ENCODE peak calls at places on chromosomes 1 and 21, in ten cellular contexts. M is Panc1, B is progenitor cell of endocrine pancreas, Z is posterior vena cava, L is cardiac fibroblast, C is WTC11, P is NCI-H524, A is NCI-H2029, W is uterus, N is dorsolateral prefrontal cortex. Y is an unnamed sample.
A peak's percentile ranks its signal among the peaks of the same experiment; 100 is the strongest.

GRCh38 chr1:53754484-53755312 is 15.7 kb upstream of the GLIS1 start:
- DNase-seq in C (peak; percentile 64), N (no peak), P (peak; percentile 55), B (no peak), A (peak; percentile 47), W (peak; percentile 36), Z (no peak), L (peak; percentile 85), M (no peak), Y (peak; percentile 32)

GRCh38 chr1:93082313-93082712 is 3.2 kb downstream of the MTF2 start:
- DNase-seq in L (no peak), N (no peak), W (no peak), B (no peak), Z (no peak), M (no peak), C (no peak), P (no peak), A (no peak), Y (no peak)

GRCh38 chr21:43188181-43188580 is 19.4 kb downstream of the CRYAA start:
- DNase-seq in P (no peak), Z (peak; percentile 41), C (peak; percentile 2), N (no peak), W (no peak), L (no peak), B (peak; percentile 1), A (no peak), M (no peak), Y (no peak)

GRCh38 chr1:54610601-54611580 is 12.4 kb downstream of the FAM151A start:
- DNase-seq in N (no peak), A (no peak), W (peak; percentile 4), Z (no peak), M (no peak), C (peak; percentile 11), P (no peak), L (no peak), B (no peak), Y (no peak)

GRCh38 chr1:183318433-183318832 is 99.7 kb downstream of the NMNAT2 start:
- DNase-seq in N (no peak), L (peak; percentile 97), M (peak; percentile 27), A (no peak), Z (peak; percentile 92), W (peak; percentile 93), B (no peak), C (peak; percentile 45), P (no peak), Y (no peak)

GRCh38 chr21:27024316-27024715 is 57.4 kb upstream of the ADAMTS5 start:
- DNase-seq in L (peak; percentile 64), M (no peak), W (no peak), P (no peak), A (no peak), C (no peak), N (no peak), Z (no peak), B (no peak), Y (no peak)

GRCh38 chr1:219354962-219355361 is 181.3 kb downstream of the LYPLAL1 start:
- DNase-seq in Z (no peak), B (no peak), A (no peak), W (no peak), P (no peak), N (no peak), L (no peak), C (no peak), M (no peak), Y (no peak)

GRCh38 chr1:28122183-28122582 is 33.8 kb upstream of the EYA3 start:
- DNase-seq in A (no peak), C (no peak), B (no peak), N (no peak), M (no peak), W (no peak), L (peak; percentile 82), P (no peak), Z (no peak), Y (no peak)